ENCODE peak calls at places on chromosomes 6 and 20, in five cellular contexts. Z is upper lobe of left lung, N is neural progenitor cell, S is fibroblast of lung, C is mucosa of descending colon. M is an unnamed sample. For H3K4me1, the result is how much of the 10 kb centered on the place peaks cover.

GRCh38 chr6:36677059-36677749 is 1.3 kb upstream of the CDKN1A start:
- DNase-seq in C (no peak), S (peak), Z (no peak), N (no peak), M (no peak)

GRCh38 chr6:139149383-139149782 is 14.5 kb downstream of the HECA start:
- DNase-seq in Z (no peak), C (no peak), N (no peak), S (peak), M (no peak)

GRCh38 chr20:17171750-17172149 is 55.1 kb upstream of the PCSK2 start:
- DNase-seq in N (no peak), C (no peak), Z (no peak), S (peak), M (no peak)

GRCh38 chr20:25382704-25383370 is 7.8 kb downstream of the ABHD12 start:
- DNase-seq in Z (no peak), N (no peak), S (peak), C (no peak), M (no peak)

GRCh38 chr6:33344771-33345697 is 27.5 kb upstream of the ZBTB22 start:
- DNase-seq in Z (no peak), N (peak), C (peak), S (peak), M (peak)

GRCh38 chr6:134979142-134979541 is 29.2 kb upstream of the ALDH8A1 start:
- DNase-seq in S (no peak), C (no peak), Z (no peak), N (no peak), M (no peak)

GRCh38 chr6:157135691-157136090 is 187.6 kb downstream of the TMEM242 start:
- DNase-seq in Z (no peak), C (no peak), S (peak), N (no peak), M (no peak)

GRCh38 chr20:57469418-57470211 is 55.3 kb downstream of the CTCFL start:
- DNase-seq in Z (no peak), N (peak), S (no peak), C (no peak), M (peak)

GRCh38 chr20:38225900-38226263 is 34.7 kb downstream of the KIAA1755 start:
- DNase-seq in S (no peak), C (no peak), Z (no peak), N (no peak), M (no peak)

GRCh38 chr6:98769546-98769945 is 64.8 kb upstream of the POU3F2 start:
- DNase-seq in S (peak), Z (no peak), C (no peak), N (peak), M (no peak)

GRCh38 chr6:115945306-115945705 is 115.4 kb downstream of the FRK start:
- DNase-seq in Z (no peak), N (no peak), C (no peak), S (peak), M (no peak)

GRCh38 chr6:97240222-97240621 is 42.8 kb downstream of the MMS22L start:
- DNase-seq in C (no peak), N (no peak), Z (no peak), S (peak), M (no peak)

GRCh38 chr6:87333591-87334181 is 4.6 kb upstream of the GJB7 start:
- DNase-seq in S (peak), N (no peak), C (no peak), Z (no peak), M (no peak)

GRCh38 chr20:49560186-49560585 is 7.8 kb downstream of the PTGIS start:
- DNase-seq in C (no peak), S (no peak), N (no peak), Z (no peak), M (no peak)

GRCh38 chr20:46954490-46955038 is 59.9 kb downstream of the EYA2 start:
- DNase-seq in N (no peak), S (peak), Z (no peak), C (no peak), M (no peak)

GRCh38 chr6:74177496-74177895 is 481.5 kb downstream of the CD109 start:
- DNase-seq in N (no peak), C (no peak), S (no peak), Z (no peak), M (no peak)

GRCh38 chr6:162857321-162857720 is 129.5 kb downstream of the PACRG start:
- DNase-seq in S (peak), N (peak), Z (no peak), C (no peak), M (no peak)

GRCh38 chr6:72410769-72411168 is 211.1 kb upstream of the KCNQ5 start:
- DNase-seq in Z (no peak), C (no peak), N (no peak), S (no peak), M (no peak)

GRCh38 chr20:61959301-61959700 is 106.4 kb downstream of the TAF4 start:
- DNase-seq in Z (no peak), C (peak), S (no peak), N (peak), M (peak)

GRCh38 chr6:119110601-119111548 is 32.4 kb upstream of the FAM184A start:
- DNase-seq in Z (no peak), C (no peak), S (peak), N (peak), M (no peak)

GRCh38 chr6:53752856-53753255 is 41.9 kb upstream of the LRRC1 start:
- DNase-seq in N (no peak), S (peak), Z (no peak), C (no peak), M (no peak)

GRCh38 chr6:151493495-151494234 is at the start of gene CCDC170:
- DNase-seq in S (peak), N (peak), Z (peak), C (peak), M (peak)

GRCh38 chr20:64153861-64154589 is 10.2 kb upstream of the MYT1 start:
- DNase-seq in C (no peak), N (no peak), S (no peak), Z (peak), M (no peak)

GRCh38 chr6:3825851-3826581 is 23.2 kb upstream of the FAM50B start:
- DNase-seq in N (no peak), C (peak), Z (peak), S (peak), M (peak)

GRCh38 chr6:73452107-73452461 is at the start of gene CGAS:
- DNase-seq in Z (peak), C (peak), S (peak), N (peak), M (peak)

GRCh38 chr20:8974009-8974708 is 94.7 kb upstream of the PLCB4 start:
- DNase-seq in S (no peak), N (no peak), C (no peak), Z (no peak), M (no peak)

GRCh38 chr20:52083627-52084232 is 107.8 kb downstream of the ZFP64 start:
- DNase-seq in C (peak), Z (no peak), S (peak), N (peak), M (no peak)

GRCh38 chr20:9068232-9068781 is 580 bp upstream of the PLCB4 start:
- DNase-seq in C (peak), Z (peak), S (peak), N (peak), M (peak)

GRCh38 chr6:97195117-97195516 is 87.9 kb downstream of the MMS22L start:
- DNase-seq in C (no peak), S (peak), N (no peak), Z (no peak), M (no peak)

GRCh38 chr6:137165375-137166246 is 7.8 kb downstream of the IL22RA2 start:
- DNase-seq in Z (no peak), N (no peak), S (no peak), C (peak), M (no peak)

GRCh38 chr20:37901667-37902503 is 1.0 kb upstream of the VSTM2L start:
- DNase-seq in N (peak), Z (peak), C (no peak), S (peak), M (no peak)

GRCh38 chr6:78487401-78487800 is 379.9 kb upstream of the IRAK1BP1 start:
- DNase-seq in N (no peak), C (no peak), Z (no peak), S (peak), M (no peak)

GRCh38 chr6:19753822-19754221 is 83.3 kb upstream of the ID4 start:
- DNase-seq in N (no peak), S (no peak), Z (no peak), C (no peak), M (no peak)

GRCh38 chr6:43174263-43175112 is 3.4 kb downstream of the SRF start:
- DNase-seq in S (peak), N (peak), C (peak), Z (peak), M (peak)
- TF ChIP-seq CTCF in S (no peak), N (peak), C (peak), Z (peak), M (peak)

GRCh38 chr6:6614096-6614964 is 25.8 kb downstream of the LY86 start:
- DNase-seq in S (no peak), Z (peak), N (no peak), C (no peak), M (no peak)
- H3K4me1 ChIP-seq in S (under half), Z (under half), N (under half), C (under half), M (under half)

GRCh38 chr20:60085551-60086132 is 127.4 kb downstream of the CDH26 start:
- DNase-seq in S (no peak), C (no peak), Z (no peak), N (peak), M (no peak)
- TF ChIP-seq CTCF in S (no peak), C (no peak), Z (no peak), N (peak), M (no peak)

DNA sequence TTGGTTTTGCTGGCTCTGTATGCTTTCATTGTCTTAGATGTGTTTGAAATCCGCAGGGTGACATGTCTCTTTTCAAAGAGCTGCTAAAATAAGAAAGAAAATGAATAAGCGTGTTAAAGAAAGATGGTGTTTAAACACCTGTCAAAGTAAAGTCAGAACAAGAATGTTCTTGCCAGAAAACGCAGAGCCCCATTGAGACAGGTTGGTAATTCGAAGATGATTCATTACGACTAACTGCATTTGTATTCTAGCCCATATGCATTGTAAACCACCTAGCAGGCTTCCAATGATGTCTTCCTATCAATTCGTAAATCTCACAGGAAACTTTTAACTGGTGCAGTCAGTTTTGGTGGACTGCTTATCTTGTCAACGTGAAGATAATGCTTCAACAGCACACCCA is 16.8 kb downstream of the PHACTR2 start:
- DNase-seq in S (peak), Z (no peak), N (no peak), C (no peak), M (no peak)
- H3K4me1 ChIP-seq in S (under half), Z (half or more), N (under half), C (under half), M (half or more)

GRCh38 chr6:44052419-44053011 is 74.7 kb downstream of the MRPL14 start:
- DNase-seq in S (peak), C (peak), Z (no peak), N (peak), M (peak)
- TF ChIP-seq CTCF in S (no peak), C (no peak), Z (no peak), N (no peak), M (no peak)

GRCh38 chr6:44704240-44705150 is 317.0 kb downstream of the CDC5L start:
- DNase-seq in Z (no peak), S (no peak), N (no peak), C (no peak), M (no peak)
- H3K4me1 ChIP-seq in Z (under half), S (under half), N (under half), C (under half), M (under half)

DNA sequence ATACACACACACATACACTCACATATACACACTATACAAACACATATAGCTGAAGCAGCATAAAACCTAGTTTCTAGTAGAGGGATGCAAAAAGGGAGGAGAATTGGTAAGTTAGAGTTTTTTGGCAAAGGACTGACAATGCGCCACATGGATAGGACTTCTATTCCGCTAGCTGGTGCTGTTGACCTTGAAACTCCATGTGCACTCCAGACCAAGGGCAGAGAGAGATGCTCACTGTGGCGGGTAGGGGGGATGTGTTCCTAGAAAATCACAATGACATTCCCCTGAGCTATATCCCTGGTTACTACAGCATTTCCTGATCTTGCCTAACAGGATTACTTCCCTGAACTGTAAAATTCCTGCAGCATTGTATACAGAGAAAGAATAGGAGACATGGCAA is 19.2 kb downstream of the MICA start:
- DNase-seq in C (no peak), Z (no peak), S (no peak), N (no peak), M (no peak)
- TF ChIP-seq CTCF in C (no peak), Z (no peak), S (no peak), N (no peak), M (no peak)

GRCh38 chr6:15265787-15266186 is 19.9 kb downstream of the JARID2 start:
- DNase-seq in Z (no peak), N (no peak), S (no peak), C (no peak), M (no peak)
- H3K4me1 ChIP-seq in Z (half or more), N (half or more), S (under half), C (under half), M (half or more)